ENCODE peak calls at places on chromosomes 12 and 14, in seven cellular contexts. G is A549, W is transverse colon, N is IMR-90, Z is heart right ventricle, E is gastrocnemius medialis, D is ovary. F is an unnamed sample.

GRCh38 chr14:50311337-50311973 is 574 bp downstream of the L2HGDH start:
- DNase-seq in G (no peak), W (no peak), N (no peak), Z (no peak), E (no peak), D (no peak), F (no peak)

GRCh38 chr14:32470161-32470705 is 141.1 kb downstream of the AKAP6 start:
- DNase-seq in G (no peak), W (no peak), N (peak), Z (no peak), E (no peak), D (no peak), F (no peak)

GRCh38 chr12:56645201-56645716 is 525 bp downstream of the ATP5F1B start:
- DNase-seq in G (no peak), W (peak), N (no peak), Z (no peak), E (no peak), D (peak), F (no peak)

GRCh38 chr14:103346286-103346685 is 12.2 kb downstream of the EIF5 start:
- DNase-seq in G (no peak), W (no peak), N (peak), Z (no peak), E (no peak), D (no peak), F (no peak)

GRCh38 chr12:12327802-12328201 is 22.2 kb downstream of the MANSC1 start:
- DNase-seq in G (peak), W (no peak), N (peak), Z (no peak), E (no peak), D (no peak), F (no peak)

GRCh38 chr12:118371354-118372282 is 1.1 kb downstream of the TAOK3 start:
- DNase-seq in G (peak), W (peak), N (no peak), Z (peak), E (no peak), D (peak), F (no peak)

GRCh38 chr14:83356080-83356479 is 1822.4 kb upstream of the SEL1L start:
- DNase-seq in G (no peak), W (no peak), N (no peak), Z (no peak), E (no peak), D (no peak), F (no peak)

GRCh38 chr12:46508651-46509050 is 136.1 kb upstream of the SLC38A2 start:
- DNase-seq in G (no peak), W (no peak), N (no peak), Z (no peak), E (no peak), D (no peak), F (no peak)

GRCh38 chr14:40122978-40123648 is 690.9 kb upstream of the FBXO33 start:
- DNase-seq in G (no peak), W (no peak), N (no peak), Z (no peak), E (no peak), D (no peak), F (no peak)

GRCh38 chr12:7146906-7147305 is 16.7 kb downstream of the CLSTN3 start:
- DNase-seq in G (no peak), W (no peak), N (no peak), Z (no peak), E (no peak), D (peak), F (no peak)

GRCh38 chr14:74685054-74685453 is 27.8 kb downstream of the AREL1 start:
- DNase-seq in G (no peak), W (no peak), N (no peak), Z (no peak), E (no peak), D (no peak), F (no peak)

GRCh38 chr14:74682169-74682952 is 30.5 kb downstream of the AREL1 start:
- DNase-seq in G (no peak), W (no peak), N (no peak), Z (no peak), E (no peak), D (no peak), F (no peak)

GRCh38 chr14:74683406-74683805 is 29.5 kb downstream of the AREL1 start:
- DNase-seq in G (no peak), W (no peak), N (no peak), Z (no peak), E (no peak), D (no peak), F (no peak)

GRCh38 chr14:74686324-74686723 is 26.6 kb downstream of the AREL1 start:
- DNase-seq in G (no peak), W (no peak), N (no peak), Z (no peak), E (no peak), D (no peak), F (no peak)

GRCh38 chr14:74684444-74684843 is 28.4 kb downstream of the AREL1 start:
- DNase-seq in G (no peak), W (no peak), N (no peak), Z (no peak), E (no peak), D (no peak), F (no peak)
- H3K4me3 ChIP-seq in G (no peak), W (no peak), N (no peak), Z (no peak), E (no peak), D (no peak), F (no peak)

DNA sequence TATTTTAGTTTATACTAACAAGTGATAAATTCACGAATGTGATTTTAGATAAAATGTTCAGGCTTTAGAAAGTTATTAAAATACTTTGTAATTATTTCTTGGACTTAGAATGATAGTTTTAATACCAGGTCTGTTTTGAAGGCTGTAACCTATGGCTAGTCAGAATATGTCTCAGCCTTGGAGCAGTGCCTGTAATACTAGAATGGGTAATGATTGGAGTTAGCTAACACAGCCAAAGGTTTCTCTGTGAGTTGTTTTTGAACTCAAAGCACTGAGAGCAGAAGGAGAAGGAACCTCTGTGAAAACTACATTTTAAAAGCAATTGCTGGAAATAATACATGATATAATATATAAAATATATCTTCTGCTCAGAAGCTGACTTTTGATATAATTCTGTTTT is 110.1 kb downstream of the TMEM117 start:
- DNase-seq in G (no peak), W (no peak), N (peak), Z (no peak), E (no peak), D (no peak), F (no peak)
- H3K27ac ChIP-seq in G (no peak), W (no peak), N (no peak), Z (no peak), E (no peak), D (no peak), F (no peak)

DNA sequence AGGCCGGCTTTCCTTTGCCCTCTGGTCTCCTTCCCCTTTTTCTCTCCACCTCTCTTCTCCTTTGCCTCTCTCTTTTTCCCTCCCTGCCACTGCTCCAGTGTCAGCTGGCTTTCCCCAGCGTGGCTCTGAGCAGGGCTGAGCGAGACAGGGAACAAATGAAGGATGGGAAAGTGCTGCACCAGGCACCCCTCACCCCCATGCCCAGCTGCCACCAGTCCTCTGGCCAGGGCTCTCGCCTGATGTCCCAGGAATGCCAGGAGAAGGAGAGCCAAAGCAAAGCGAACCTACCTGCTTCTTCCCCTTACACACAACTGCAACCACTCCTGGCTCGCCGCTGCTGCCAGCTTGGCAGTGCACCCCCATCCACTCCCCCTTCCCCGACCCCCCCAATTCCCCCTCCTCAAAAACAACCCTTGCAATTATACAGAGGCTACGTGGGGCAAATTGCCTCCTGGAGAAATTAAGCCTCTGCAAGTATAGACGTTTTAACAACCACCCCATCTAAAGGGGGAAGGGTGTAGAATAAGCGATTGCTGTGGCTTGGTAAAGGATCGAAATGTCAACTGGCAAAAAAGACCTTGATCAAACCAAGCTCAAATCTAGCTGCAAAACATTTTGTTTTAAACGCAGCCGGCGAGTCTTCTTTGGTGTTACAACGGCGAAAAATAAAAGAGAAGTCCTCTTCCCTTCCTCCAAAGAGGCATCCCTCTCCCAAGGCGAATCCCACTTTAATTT is 3.1 kb downstream of the BCL11B start:
- DNase-seq in G (no peak), W (no peak), N (no peak), Z (no peak), E (no peak), D (no peak), F (no peak)
- H3K4me3 ChIP-seq in G (no peak), W (no peak), N (no peak), Z (peak), E (no peak), D (no peak), F (peak)

GRCh38 chr12:28092396-28092795 is 97.9 kb upstream of the CCDC91 start:
- DNase-seq in G (no peak), W (no peak), N (no peak), Z (no peak), E (no peak), D (no peak), F (no peak)

GRCh38 chr12:28100717-28101116 is 89.5 kb upstream of the CCDC91 start:
- DNase-seq in G (no peak), W (no peak), N (no peak), Z (no peak), E (no peak), D (no peak), F (no peak)

GRCh38 chr12:28097221-28097620 is 93.0 kb upstream of the CCDC91 start:
- DNase-seq in G (no peak), W (no peak), N (no peak), Z (no peak), E (no peak), D (no peak), F (no peak)

GRCh38 chr12:28099862-28100261 is 90.4 kb upstream of the CCDC91 start:
- DNase-seq in G (no peak), W (no peak), N (no peak), Z (no peak), E (no peak), D (no peak), F (no peak)

DNA sequence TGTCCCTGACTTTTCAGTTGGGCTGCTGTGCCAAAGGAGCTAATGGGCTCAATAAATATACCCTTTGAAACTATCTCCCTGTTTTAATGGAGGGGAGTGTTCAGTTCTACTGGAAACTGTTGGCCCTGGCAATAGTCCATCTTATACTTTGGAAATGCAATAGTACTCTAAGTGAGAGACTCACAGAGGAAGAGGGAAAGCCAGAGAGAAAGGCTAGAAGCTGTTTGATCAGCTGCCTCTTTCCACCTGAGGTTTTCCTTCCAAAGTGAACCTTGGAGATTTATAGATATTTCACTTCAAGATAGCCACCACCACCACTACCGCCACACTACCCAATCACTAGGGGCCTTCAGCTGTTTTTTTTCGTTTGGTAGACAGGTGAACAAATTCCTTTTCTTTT is 93.6 kb upstream of the CCDC91 start:
- DNase-seq in G (no peak), W (no peak), N (no peak), Z (no peak), E (no peak), D (no peak), F (no peak)
- H3K27ac ChIP-seq in G (no peak), W (no peak), N (no peak), Z (no peak), E (no peak), D (no peak), F (no peak)

GRCh38 chr12:94643585-94643984 is 6.8 kb downstream of the TMCC3 start:
- DNase-seq in G (no peak), W (no peak), N (no peak), Z (no peak), E (no peak), D (no peak), F (no peak)
- H3K4me3 ChIP-seq in G (no peak), W (no peak), N (no peak), Z (no peak), E (peak), D (no peak), F (no peak)

DNA sequence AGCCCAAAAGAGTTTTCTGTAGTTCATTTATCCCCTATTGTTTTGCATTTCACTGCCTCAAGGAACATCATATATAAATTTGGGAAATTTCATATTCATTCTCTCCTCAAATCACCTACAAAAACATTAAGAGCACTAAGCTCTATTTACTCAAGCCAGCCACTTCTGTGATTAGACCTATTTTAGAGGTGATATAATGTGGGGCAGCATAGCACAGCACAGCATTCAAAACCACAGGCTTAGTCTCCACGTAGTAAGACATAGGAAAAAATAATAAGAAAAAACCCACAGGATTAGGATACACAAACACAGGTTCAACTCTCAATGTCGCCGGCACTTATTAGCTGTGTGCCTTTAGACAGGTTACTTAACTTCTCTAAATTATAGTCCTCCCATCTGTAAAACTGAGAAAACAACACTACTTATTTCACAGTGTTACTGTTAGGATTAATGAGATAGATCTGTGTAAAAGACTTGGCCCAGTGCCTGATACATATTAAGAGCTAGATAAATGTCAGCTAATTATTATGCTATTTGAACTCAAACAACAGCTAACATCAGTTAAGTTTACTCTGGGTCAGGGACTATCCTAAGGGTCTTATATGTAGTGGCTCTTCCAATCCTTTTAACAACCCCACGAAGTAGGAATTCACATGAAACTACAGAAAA is 20.3 kb downstream of the DCAF5 start:
- DNase-seq in G (no peak), W (no peak), N (no peak), Z (no peak), E (no peak), D (no peak), F (no peak)
- H3K27ac ChIP-seq in G (peak), W (no peak), N (no peak), Z (no peak), E (peak), D (no peak), F (no peak)

GRCh38 chr12:587551-588322 is 75.5 kb downstream of the NINJ2 start:
- DNase-seq in G (no peak), W (no peak), N (no peak), Z (no peak), E (no peak), D (no peak), F (no peak)
- H3K4me3 ChIP-seq in G (no peak), W (no peak), N (no peak), Z (no peak), E (no peak), D (no peak), F (no peak)

DNA sequence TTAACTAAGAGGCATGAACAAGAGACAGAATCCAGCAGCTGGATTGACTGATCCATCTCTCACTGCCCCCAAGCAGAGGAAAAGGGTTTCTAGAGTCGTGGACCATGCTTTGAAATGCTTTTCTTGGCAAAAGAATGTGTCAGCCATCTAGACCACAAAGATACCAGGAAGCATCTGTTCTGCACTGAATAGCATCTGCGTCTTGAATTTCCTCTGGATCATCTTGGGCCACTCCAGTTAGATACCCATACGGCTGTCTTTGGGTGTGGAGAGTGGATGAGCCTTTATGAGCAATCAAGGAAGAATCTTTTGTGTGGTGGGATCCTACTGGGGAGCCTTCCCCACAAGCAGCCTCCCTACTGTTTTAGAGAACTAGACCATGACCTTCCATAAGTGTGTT is 16.0 kb upstream of the RFX4 start:
- DNase-seq in G (no peak), W (no peak), N (no peak), Z (no peak), E (no peak), D (no peak), F (no peak)
- H3K27ac ChIP-seq in G (no peak), W (no peak), N (no peak), Z (no peak), E (no peak), D (no peak), F (no peak)

GRCh38 chr12:128266086-128266485 is 884 bp upstream of the TMEM132C start:
- DNase-seq in G (no peak), W (no peak), N (no peak), Z (no peak), E (no peak), D (no peak), F (no peak)
- H3K4me3 ChIP-seq in G (no peak), W (no peak), N (no peak), Z (no peak), E (no peak), D (no peak), F (no peak)

GRCh38 chr14:56194062-56194461 is 75.9 kb downstream of the PELI2 start:
- DNase-seq in G (no peak), W (no peak), N (no peak), Z (no peak), E (no peak), D (no peak), F (no peak)

GRCh38 chr14:56196274-56196673 is 78.1 kb downstream of the PELI2 start:
- DNase-seq in G (no peak), W (no peak), N (peak), Z (no peak), E (no peak), D (no peak), F (no peak)

GRCh38 chr14:56197150-56197549 is 78.9 kb downstream of the PELI2 start:
- DNase-seq in G (no peak), W (no peak), N (no peak), Z (no peak), E (no peak), D (no peak), F (no peak)

GRCh38 chr14:56195219-56195618 is 77.0 kb downstream of the PELI2 start:
- DNase-seq in G (no peak), W (no peak), N (no peak), Z (no peak), E (no peak), D (no peak), F (no peak)

GRCh38 chr14:56195727-56196126 is 77.5 kb downstream of the PELI2 start:
- DNase-seq in G (no peak), W (peak), N (peak), Z (no peak), E (no peak), D (no peak), F (no peak)
- H3K27ac ChIP-seq in G (no peak), W (peak), N (no peak), Z (peak), E (peak), D (peak), F (no peak)

F was measured in iPS DF 6.9.